ENCODE peak calls at places on chromosomes 3 and 15, in four cellular contexts. O is Panc1; I is CD8-positive, alpha-beta T cell; Q is esophagus squamous epithelium. M is an unnamed sample.

GRCh38 chr15:88144921-88145320 is 111.6 kb downstream of the NTRK3 start:
- DNase-seq in O (no peak), I (no peak), Q (no peak), M (no peak)

GRCh38 chr3:52495777-52496602 is 852 bp downstream of the STAB1 start:
- DNase-seq in Q (no peak), O (no peak), I (no peak), M (peak)

GRCh38 chr3:79380581-79380980 is 387.2 kb downstream of the ROBO1 start:
- DNase-seq in Q (no peak), O (no peak), I (no peak), M (no peak)

GRCh38 chr15:79067969-79068368 is 22.6 kb downstream of the RASGRF1 start:
- DNase-seq in Q (no peak), I (no peak), O (no peak), M (no peak)

GRCh38 chr15:57323806-57324589 is 52.3 kb upstream of the CGNL1 start:
- DNase-seq in Q (no peak), I (no peak), O (no peak), M (no peak)

GRCh38 chr3:165643433-165643824 is 193.8 kb downstream of the BCHE start:
- DNase-seq in I (no peak), Q (no peak), O (no peak), M (peak)

GRCh38 chr15:60362318-60363023 is 35.3 kb downstream of the ANXA2 start:
- DNase-seq in O (peak), Q (no peak), I (no peak), M (peak)

GRCh38 chr3:121786485-121786884 is 36.9 kb upstream of the GOLGB1 start:
- DNase-seq in Q (no peak), I (no peak), O (no peak), M (peak)

GRCh38 chr3:151328298-151329036 is 882 bp downstream of the P2RY13 start:
- DNase-seq in Q (no peak), I (peak), O (no peak), M (peak)

GRCh38 chr3:11530153-11530721 is 113.5 kb downstream of the VGLL4 start:
- DNase-seq in Q (no peak), I (no peak), O (no peak), M (peak)

GRCh38 chr3:46214751-46215352 is 6.7 kb upstream of the CCR1 start:
- DNase-seq in O (no peak), Q (no peak), I (no peak), M (no peak)

GRCh38 chr3:159273608-159274007 is 471.8 kb downstream of the MFSD1 start:
- DNase-seq in I (no peak), O (no peak), Q (no peak), M (peak)

GRCh38 chr3:81218023-81218422 is 543.4 kb downstream of the GBE1 start:
- DNase-seq in Q (no peak), O (no peak), I (no peak), M (peak)

GRCh38 chr3:13863422-13863821 is 16.4 kb downstream of the WNT7A start:
- DNase-seq in I (no peak), O (no peak), Q (no peak), M (no peak)

GRCh38 chr3:71162221-71162620 is 421.3 kb downstream of the FOXP1 start:
- DNase-seq in Q (no peak), I (no peak), O (no peak), M (no peak)

GRCh38 chr15:89187911-89188514 is 33.4 kb downstream of the RLBP1 start:
- DNase-seq in O (no peak), Q (no peak), I (no peak), M (no peak)

GRCh38 chr15:29071907-29072273 is 186.1 kb downstream of the APBA2 start:
- DNase-seq in Q (no peak), O (no peak), I (no peak), M (no peak)
- H3K4me3 ChIP-seq in Q (no peak), O (no peak), I (no peak), M (no peak)

DNA sequence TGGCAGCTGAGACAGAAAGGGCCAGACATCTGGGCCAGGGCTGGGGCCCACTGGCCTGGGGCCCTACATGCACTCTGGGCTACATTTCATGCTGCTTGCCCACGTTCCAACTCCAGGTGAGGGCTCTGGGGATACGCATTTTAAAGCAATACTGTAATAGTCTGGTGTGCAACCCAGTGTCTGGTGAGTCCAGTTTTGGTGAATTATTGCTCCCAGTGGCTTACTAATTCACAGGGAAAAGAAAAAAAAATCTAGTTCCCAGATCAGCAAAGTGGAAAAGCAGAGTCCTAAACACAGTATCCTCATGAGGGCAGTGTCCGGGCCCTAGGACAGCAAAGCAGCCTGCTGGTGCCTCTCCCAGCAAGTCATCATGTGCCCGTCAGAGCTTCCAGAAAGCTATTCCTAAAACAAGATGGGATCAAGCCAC is 82.4 kb downstream of the CCNL1 start:
- DNase-seq in Q (no peak), O (no peak), I (no peak), M (peak)
- TF ChIP-seq CTCF in Q (no peak), O (peak), I (no peak), M (peak)

DNA sequence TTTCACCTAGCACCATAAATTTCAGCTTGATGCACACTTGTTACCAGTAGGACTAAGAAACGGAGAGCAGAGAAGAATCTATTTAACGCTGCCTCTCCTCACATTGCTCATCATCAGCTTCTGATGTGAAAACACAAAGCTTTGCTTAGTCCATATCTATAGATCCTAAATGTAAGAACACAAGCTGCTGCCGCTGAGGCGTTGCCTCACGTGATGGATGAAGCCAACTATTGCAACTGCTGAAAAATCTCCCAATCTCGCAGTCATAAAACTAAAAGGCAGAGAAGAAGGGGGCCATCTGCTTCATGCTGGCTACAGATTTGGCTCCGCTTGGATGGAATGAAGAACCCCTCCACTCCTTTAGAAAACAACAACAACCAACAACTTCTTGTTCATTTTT is 42.6 kb downstream of the CADPS start:
- DNase-seq in Q (no peak), O (no peak), I (no peak), M (no peak)
- H3K4me3 ChIP-seq in Q (no peak), O (no peak), I (no peak), M (no peak)

GRCh38 chr15:33314115-33314514 is 3.3 kb downstream of the RYR3 start:
- DNase-seq in Q (no peak), I (no peak), O (no peak), M (no peak)

GRCh38 chr15:33311312-33311971 is 675 bp downstream of the RYR3 start:
- DNase-seq in I (no peak), Q (no peak), O (no peak), M (no peak)

GRCh38 chr15:33310481-33311311 is at the start of gene RYR3:
- DNase-seq in Q (no peak), O (no peak), I (no peak), M (no peak)

GRCh38 chr15:33313491-33313890 is 2.7 kb downstream of the RYR3 start:
- DNase-seq in Q (no peak), O (no peak), I (no peak), M (no peak)

DNA sequence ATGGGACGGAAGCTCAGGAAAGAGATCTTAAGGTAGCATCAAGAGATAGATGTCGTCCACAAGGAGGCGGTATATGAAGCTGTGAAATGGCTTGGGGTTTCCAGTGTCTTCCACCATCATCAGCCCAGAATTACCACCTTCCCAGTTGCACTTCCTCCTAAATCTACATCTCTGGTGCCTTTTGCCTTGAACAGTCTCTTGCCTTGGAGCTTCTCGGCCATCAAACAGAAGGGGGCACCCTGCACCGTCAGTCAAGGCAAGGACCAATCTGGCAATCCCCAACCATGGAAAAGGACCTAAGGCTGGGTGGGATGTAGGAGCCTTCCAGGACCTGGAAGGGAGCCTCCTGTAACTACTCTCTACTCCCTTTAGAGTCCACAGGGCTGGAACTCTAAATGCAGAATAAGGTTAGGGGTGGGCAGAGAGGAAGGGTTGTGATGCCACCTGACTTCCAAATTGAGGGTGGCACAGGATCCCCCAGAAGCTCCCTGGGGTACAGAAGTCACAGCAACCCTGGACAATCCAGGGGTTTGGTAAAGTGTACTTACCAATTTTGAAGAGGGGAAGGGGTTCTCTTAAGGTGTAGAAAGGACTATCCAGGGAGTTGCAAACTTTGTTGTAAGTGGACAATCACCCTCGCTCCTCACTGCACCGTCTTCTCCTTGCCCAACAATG is 1.0 kb upstream of the RYR3 start:
- DNase-seq in Q (no peak), I (no peak), O (no peak), M (peak)
- TF ChIP-seq CTCF in Q (peak), I (no peak), O (peak), M (no peak)

GRCh38 chr15:50506121-50506520 is 40.3 kb downstream of the USP50 start:
- DNase-seq in Q (no peak), I (no peak), O (no peak), M (no peak)
- H3K4me3 ChIP-seq in Q (no peak), I (no peak), O (no peak), M (no peak)

GRCh38 chr3:97256060-97256459 is 441.7 kb downstream of the EPHA6 start:
- DNase-seq in O (no peak), I (no peak), Q (no peak), M (no peak)
- TF ChIP-seq CTCF in O (no peak), I (no peak), Q (no peak), M (no peak)

GRCh38 chr3:169528289-169528688 is 135.2 kb downstream of the MECOM start:
- DNase-seq in I (no peak), O (no peak), Q (no peak), M (peak)
- H3K4me3 ChIP-seq in I (no peak), O (no peak), Q (no peak), M (no peak)

M was measured in fibroblast of pulmonary artery.